ENCODE peak calls at places on chromosomes 16 and 17, in ten cellular contexts. O, V, Y, C, N, Q, I, U, X and L are unnamed samples.

GRCh38 chr16:70708381-70709253 is 22.8 kb upstream of the MTSS2 start:
- DNase-seq in O (no peak), V (no peak), Y (no peak), C (no peak), N (no peak), Q (no peak), I (no peak), U (no peak), X (no peak), L (no peak)

GRCh38 chr17:17313350-17313991 is 10.3 kb downstream of the NT5M start:
- DNase-seq in O (peak; percentile 46), V (peak; percentile 31), Y (no peak), C (no peak), N (no peak), Q (no peak), I (no peak), U (no peak), X (peak; percentile 67), L (peak; percentile 48)

GRCh38 chr17:64460955-64461354 is 12.0 kb downstream of the MILR1 start:
- DNase-seq in O (no peak), V (peak; percentile 41), Y (no peak), C (no peak), N (no peak), Q (no peak), I (no peak), U (no peak), X (no peak), L (no peak)

GRCh38 chr17:64786337-64786736 is 124.2 kb upstream of the SMURF2 start:
- DNase-seq in O (no peak), V (no peak), Y (no peak), C (no peak), N (no peak), Q (no peak), I (no peak), U (no peak), X (peak; percentile 83), L (no peak)

GRCh38 chr16:78844682-78845081 is 745.2 kb downstream of the WWOX start:
- DNase-seq in O (no peak), V (no peak), Y (no peak), C (no peak), N (no peak), Q (no peak), I (no peak), U (no peak), X (no peak), L (no peak)

GRCh38 chr16:31107465-31107867 is 720 bp upstream of the BCKDK start:
- DNase-seq in O (no peak), V (no peak), Y (no peak), C (no peak), N (no peak), Q (no peak), I (no peak), U (no peak), X (no peak), L (no peak)

GRCh38 chr17:63423251-63423950 is 22.7 kb downstream of the CYB561 start:
- DNase-seq in O (no peak), V (no peak), Y (no peak), C (no peak), N (no peak), Q (no peak), I (no peak), U (no peak), X (no peak), L (no peak)

GRCh38 chr16:85062303-85062702 is 34.7 kb downstream of the KIAA0513 start:
- DNase-seq in O (no peak), V (no peak), Y (no peak), C (no peak), N (no peak), Q (no peak), I (no peak), U (no peak), X (no peak), L (no peak)

GRCh38 chr16:81786321-81786720 is 7.2 kb downstream of the PLCG2 start:
- DNase-seq in O (no peak), V (no peak), Y (no peak), C (peak; percentile 6), N (no peak), Q (no peak), I (no peak), U (no peak), X (no peak), L (no peak)

DNA sequence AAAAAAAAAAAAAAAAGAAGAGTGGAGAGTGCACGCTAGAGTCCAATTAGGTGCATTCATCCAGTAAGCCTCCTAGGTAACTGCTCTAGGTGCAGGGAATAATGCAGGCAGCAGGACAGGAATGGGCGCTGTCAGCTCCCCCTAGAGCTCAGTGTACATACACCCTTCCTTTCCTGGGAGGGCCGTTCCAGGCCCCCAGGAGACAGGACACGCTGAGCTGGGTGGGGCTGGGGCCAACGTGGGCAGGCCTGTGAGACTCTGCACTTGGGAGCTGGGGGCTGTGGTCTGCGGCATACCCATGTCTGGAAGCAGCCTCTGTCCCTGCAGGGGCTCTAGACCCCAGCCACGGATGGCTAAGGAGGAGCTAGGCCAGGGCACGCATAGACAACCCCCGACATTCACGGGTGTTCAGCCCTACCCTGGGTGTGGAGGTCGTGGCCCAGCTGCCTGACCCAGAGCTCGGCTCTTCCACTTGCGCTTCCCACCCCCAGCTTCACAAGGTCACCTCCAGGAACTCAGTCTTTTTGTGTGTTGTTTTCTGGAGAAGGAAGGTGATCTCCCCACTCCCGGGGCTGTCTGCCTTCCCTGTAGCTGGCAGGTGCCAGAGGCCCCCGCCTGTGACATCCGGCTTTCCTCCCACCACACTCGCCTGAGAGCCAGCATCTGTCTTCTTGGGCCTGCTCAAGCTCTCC is 985 bp upstream of the ANTKMT start:
- DNase-seq in O (no peak), V (no peak), Y (no peak), C (no peak), N (no peak), Q (no peak), I (no peak), U (no peak), X (peak; percentile 51), L (no peak)
- TF ChIP-seq CTCF in O (peak; percentile 31), V (peak; percentile 21), Y (no peak), C (peak; percentile 23), N (peak; percentile 27), Q (peak; percentile 39), I (no peak), U (no peak), X (no peak), L (no peak)

GRCh38 chr16:15610369-15610871 is 32.5 kb downstream of the MARF1 start:
- DNase-seq in O (no peak), V (no peak), Y (no peak), C (peak; percentile 37), N (no peak), Q (no peak), I (no peak), U (no peak), X (no peak), L (no peak)

GRCh38 chr16:15606521-15607220 is 36.3 kb downstream of the MARF1 start:
- DNase-seq in O (no peak), V (no peak), Y (no peak), C (no peak), N (no peak), Q (no peak), I (no peak), U (no peak), X (no peak), L (no peak)

GRCh38 chr16:15607700-15608396 is 35.1 kb downstream of the MARF1 start:
- DNase-seq in O (no peak), V (peak; percentile 66), Y (peak; percentile 43), C (peak; percentile 82), N (no peak), Q (peak; percentile 18), I (no peak), U (peak; percentile 78), X (no peak), L (no peak)

GRCh38 chr16:15609286-15609649 is 33.7 kb downstream of the MARF1 start:
- DNase-seq in O (no peak), V (no peak), Y (no peak), C (no peak), N (no peak), Q (no peak), I (no peak), U (no peak), X (no peak), L (no peak)

DNA sequence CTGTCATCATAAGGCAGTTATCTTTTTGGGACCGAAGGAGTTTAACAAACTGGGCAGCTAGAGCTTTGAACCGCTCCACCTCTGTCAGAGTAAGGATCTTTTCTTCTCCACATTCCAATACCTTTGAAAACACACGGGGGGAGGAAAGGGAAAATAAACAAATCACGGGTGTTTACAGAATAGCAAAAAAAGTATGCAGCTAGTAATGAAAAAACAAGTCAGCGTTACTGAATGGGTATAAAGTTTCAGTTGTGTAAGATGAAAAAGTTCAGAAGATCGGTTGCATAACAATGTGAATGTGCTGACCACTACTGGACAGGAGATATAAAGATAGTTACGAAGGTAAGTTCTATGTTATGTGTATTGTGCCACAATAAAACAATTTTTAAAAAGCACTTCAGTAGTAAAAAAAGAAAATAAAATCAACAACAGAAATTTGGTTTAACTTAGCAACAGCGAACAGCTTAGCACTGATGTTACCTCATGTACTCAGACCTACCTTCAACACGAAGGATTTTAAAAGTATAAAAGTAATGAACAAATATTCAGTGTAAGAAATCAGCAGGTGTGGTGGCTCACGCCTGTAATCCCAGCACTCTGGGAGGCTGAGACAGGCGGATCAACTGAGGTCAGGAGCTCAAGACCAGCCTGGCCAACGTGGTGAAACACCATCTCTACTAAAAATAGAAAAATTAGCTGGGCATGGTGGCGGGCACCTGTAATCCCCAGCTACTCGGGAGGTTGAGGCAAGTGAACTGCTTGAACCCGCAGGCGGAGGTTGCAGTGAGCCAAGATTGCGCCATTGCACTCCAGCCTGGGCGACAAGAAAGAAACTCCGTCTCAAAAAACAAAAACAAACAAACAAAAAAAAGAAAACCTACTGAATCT is 34.3 kb downstream of the MARF1 start:
- DNase-seq in O (no peak), V (no peak), Y (no peak), C (peak; percentile 60), N (no peak), Q (peak; percentile 18), I (no peak), U (no peak), X (no peak), L (no peak)
- TF ChIP-seq CTCF in O (no peak), V (no peak), Y (no peak), C (peak; percentile 26), N (no peak), Q (peak; percentile 28), I (no peak), U (no peak), X (no peak), L (no peak)

GRCh38 chr16:73219176-73219575 is 171.2 kb upstream of the ZFHX3 start:
- DNase-seq in O (no peak), V (no peak), Y (no peak), C (no peak), N (no peak), Q (no peak), I (no peak), U (no peak), X (no peak), L (no peak)
- TF ChIP-seq CTCF in O (no peak), V (no peak), Y (no peak), C (no peak), N (peak; percentile 19), Q (peak; percentile 33), I (no peak), U (no peak), X (no peak), L (peak; percentile 32)

DNA sequence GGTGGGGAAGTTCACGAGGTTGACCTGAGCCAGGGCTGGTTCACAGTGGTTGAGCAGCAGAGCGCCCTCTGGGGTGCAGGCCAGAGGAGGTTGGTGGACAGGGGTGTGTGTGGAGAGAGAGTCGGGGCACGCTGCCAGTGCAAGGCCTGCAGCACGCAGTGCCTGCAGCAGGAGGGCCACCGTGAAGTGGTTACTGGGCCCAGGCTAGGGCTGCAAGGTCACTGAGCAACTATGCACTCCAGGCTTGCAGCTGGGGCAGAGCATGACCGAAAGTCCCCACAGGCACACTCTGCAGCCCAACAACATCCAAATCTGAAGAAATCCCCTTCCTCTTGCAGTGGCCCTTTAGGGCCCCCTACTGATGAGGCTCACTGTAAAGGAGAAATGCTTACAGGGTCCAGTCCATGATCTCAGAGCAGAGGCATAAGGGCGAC is 89.1 kb upstream of the NOL11 start:
- DNase-seq in O (no peak), V (peak; percentile 26), Y (no peak), C (no peak), N (no peak), Q (no peak), I (no peak), U (no peak), X (no peak), L (peak; percentile 24)
- TF ChIP-seq CTCF in O (peak; percentile 24), V (peak; percentile 36), Y (no peak), C (peak; percentile 14), N (peak; percentile 32), Q (peak; percentile 39), I (no peak), U (no peak), X (no peak), L (no peak)